ENCODE peak calls at places on chromosomes 16 and 17, in five cellular contexts. One of them, this sample, is unnamed.

GRCh38 chr17:70661342-70662222 is 492.2 kb downstream of the KCNJ2 start:
- DNase-seq in uterus: no peak
- DNase-seq in colonic mucosa: peak; percentile 57
- DNase-seq in IMR-90: peak; percentile 12
- DNase-seq in lung: peak; percentile 39
- DNase-seq in this sample: no peak

GRCh38 chr16:86685071-86685470 is 106.7 kb downstream of the FOXL1 start:
- DNase-seq in uterus: no peak
- DNase-seq in colonic mucosa: no peak
- DNase-seq in IMR-90: no peak
- DNase-seq in lung: no peak
- DNase-seq in this sample: no peak

GRCh38 chr16:56532714-56533113 is 12.9 kb upstream of the BBS2 start:
- DNase-seq in uterus: no peak
- DNase-seq in colonic mucosa: no peak
- DNase-seq in IMR-90: no peak
- DNase-seq in lung: no peak
- DNase-seq in this sample: peak; percentile 27

GRCh38 chr16:21253470-21253869 is 20.0 kb downstream of the ANKS4B start:
- DNase-seq in uterus: no peak
- DNase-seq in colonic mucosa: no peak
- DNase-seq in IMR-90: no peak
- DNase-seq in lung: no peak
- DNase-seq in this sample: peak; percentile 11

GRCh38 chr17:78568494-78569115 is 8.6 kb downstream of the DNAH17 start:
- DNase-seq in uterus: no peak
- DNase-seq in colonic mucosa: no peak
- DNase-seq in IMR-90: peak; percentile 37
- DNase-seq in lung: no peak
- DNase-seq in this sample: no peak

GRCh38 chr16:23026777-23027362 is 122.4 kb downstream of the USP31 start:
- DNase-seq in uterus: no peak
- DNase-seq in colonic mucosa: no peak
- DNase-seq in IMR-90: peak; percentile 25
- DNase-seq in lung: no peak
- DNase-seq in this sample: peak; percentile 70

GRCh38 chr16:69563605-69564580 is 1.9 kb upstream of the NFAT5 start:
- DNase-seq in uterus: no peak
- DNase-seq in colonic mucosa: peak; percentile 22
- DNase-seq in IMR-90: peak; percentile 65
- DNase-seq in lung: no peak
- DNase-seq in this sample: peak; percentile 61

GRCh38 chr17:1628856-1629646 is 417 bp upstream of the SLC43A2 start:
- DNase-seq in uterus: peak; percentile 93
- DNase-seq in colonic mucosa: peak; percentile 97
- DNase-seq in IMR-90: peak; percentile 87
- DNase-seq in lung: peak; percentile 95
- DNase-seq in this sample: peak; percentile 99

GRCh38 chr17:34542700-34543336 is 36.6 kb upstream of the TMEM132E start:
- DNase-seq in uterus: peak; percentile 17
- DNase-seq in colonic mucosa: peak; percentile 30
- DNase-seq in IMR-90: no peak
- DNase-seq in lung: no peak
- DNase-seq in this sample: peak; percentile 31

GRCh38 chr16:84461504-84462295 is 42.8 kb downstream of the MEAK7 start:
- DNase-seq in uterus: no peak
- DNase-seq in colonic mucosa: no peak
- DNase-seq in IMR-90: no peak
- DNase-seq in lung: no peak
- DNase-seq in this sample: no peak
- H3K27ac ChIP-seq in uterus: no peak overlapping the region
- H3K27ac ChIP-seq in colonic mucosa: no peak overlapping the region
- H3K27ac ChIP-seq in IMR-90: no peak overlapping the region
- H3K27ac ChIP-seq in lung: no peak overlapping the region
- H3K27ac ChIP-seq in this sample: no peak overlapping the region

DNA sequence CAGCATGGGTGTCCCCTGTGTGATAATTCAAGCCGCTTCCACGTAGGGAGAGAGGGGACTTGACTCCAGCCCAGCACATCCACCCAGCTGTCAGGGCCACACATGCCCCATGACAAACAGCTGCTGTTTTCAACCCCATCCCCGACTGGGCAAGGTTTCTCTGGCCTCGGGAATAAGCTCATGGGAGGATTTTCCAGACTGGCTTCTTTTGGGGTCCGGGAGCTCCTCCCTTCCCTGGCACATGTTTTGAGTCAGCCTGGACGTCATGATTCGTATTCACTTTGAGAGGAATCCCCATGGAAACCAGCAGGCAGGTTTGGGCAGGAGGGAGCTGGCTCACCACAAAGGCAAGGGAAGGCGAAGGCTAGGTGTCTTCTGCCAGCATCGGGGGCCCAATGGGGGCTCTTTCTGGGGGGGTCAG is 156.4 kb downstream of the CMIP start:
- DNase-seq in uterus: no peak
- DNase-seq in colonic mucosa: no peak
- DNase-seq in IMR-90: peak; percentile 72
- DNase-seq in lung: no peak
- DNase-seq in this sample: no peak
- H3K27ac ChIP-seq in uterus: peak overlapping the region; percentile 41
- H3K27ac ChIP-seq in colonic mucosa: no peak overlapping the region
- H3K27ac ChIP-seq in IMR-90: no peak overlapping the region
- H3K27ac ChIP-seq in lung: peak overlapping the region; percentile 32
- H3K27ac ChIP-seq in this sample: no peak overlapping the region

GRCh38 chr16:83806721-83807120 is 1.1 kb upstream of the HSBP1 start:
- DNase-seq in uterus: no peak
- DNase-seq in colonic mucosa: no peak
- DNase-seq in IMR-90: no peak
- DNase-seq in lung: no peak
- DNase-seq in this sample: no peak

GRCh38 chr16:83807710-83808572 is at the start of gene HSBP1:
- DNase-seq in uterus: peak; percentile 92
- DNase-seq in colonic mucosa: peak; percentile 97
- DNase-seq in IMR-90: peak; percentile 86
- DNase-seq in lung: peak; percentile 95
- DNase-seq in this sample: peak; percentile 97

GRCh38 chr16:83808573-83809014 is 816 bp downstream of the HSBP1 start:
- DNase-seq in uterus: no peak
- DNase-seq in colonic mucosa: no peak
- DNase-seq in IMR-90: no peak
- DNase-seq in lung: no peak
- DNase-seq in this sample: no peak

GRCh38 chr16:83806036-83806435 is 1.7 kb upstream of the HSBP1 start:
- DNase-seq in uterus: no peak
- DNase-seq in colonic mucosa: no peak
- DNase-seq in IMR-90: no peak
- DNase-seq in lung: no peak
- DNase-seq in this sample: no peak

DNA sequence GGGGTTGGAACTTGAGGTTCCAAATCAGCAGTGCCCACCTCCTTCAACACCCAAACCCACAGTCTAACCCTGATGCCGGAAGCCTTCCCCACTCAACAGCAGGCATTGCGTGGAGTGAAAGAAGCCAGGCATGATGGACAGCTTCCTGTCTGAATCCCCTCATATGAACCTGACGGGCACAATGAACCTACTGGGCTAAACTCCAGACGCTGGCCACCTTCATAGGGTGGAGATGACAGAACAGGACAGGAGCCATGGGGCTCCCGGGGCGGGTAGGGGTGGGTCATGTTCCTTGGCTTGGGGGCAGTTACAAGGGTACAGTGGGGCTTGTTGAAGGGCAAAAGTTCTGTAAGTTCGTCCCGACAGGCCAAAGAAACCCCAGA is 460 bp upstream of the HSBP1 start:
- DNase-seq in uterus: no peak
- DNase-seq in colonic mucosa: peak; percentile 26
- DNase-seq in IMR-90: no peak
- DNase-seq in lung: peak; percentile 35
- DNase-seq in this sample: no peak
- H3K27ac ChIP-seq in uterus: peak overlapping the region; percentile 54
- H3K27ac ChIP-seq in colonic mucosa: no peak overlapping the region
- H3K27ac ChIP-seq in IMR-90: no peak overlapping the region
- H3K27ac ChIP-seq in lung: peak overlapping the region; percentile 65
- H3K27ac ChIP-seq in this sample: no peak overlapping the region

GRCh38 chr17:39662551-39663339 is 2.4 kb upstream of the TCAP start:
- DNase-seq in uterus: no peak
- DNase-seq in colonic mucosa: peak; percentile 78
- DNase-seq in IMR-90: no peak
- DNase-seq in lung: no peak
- DNase-seq in this sample: no peak

GRCh38 chr17:39660397-39661043 is 4.6 kb upstream of the TCAP start:
- DNase-seq in uterus: no peak
- DNase-seq in colonic mucosa: no peak
- DNase-seq in IMR-90: no peak
- DNase-seq in lung: no peak
- DNase-seq in this sample: no peak

GRCh38 chr17:39661044-39661406 is 4.1 kb upstream of the TCAP start:
- DNase-seq in uterus: no peak
- DNase-seq in colonic mucosa: no peak
- DNase-seq in IMR-90: no peak
- DNase-seq in lung: no peak
- DNase-seq in this sample: no peak

GRCh38 chr17:39663340-39663687 is 1.8 kb upstream of the TCAP start:
- DNase-seq in uterus: no peak
- DNase-seq in colonic mucosa: no peak
- DNase-seq in IMR-90: no peak
- DNase-seq in lung: no peak
- DNase-seq in this sample: peak; percentile 31

DNA sequence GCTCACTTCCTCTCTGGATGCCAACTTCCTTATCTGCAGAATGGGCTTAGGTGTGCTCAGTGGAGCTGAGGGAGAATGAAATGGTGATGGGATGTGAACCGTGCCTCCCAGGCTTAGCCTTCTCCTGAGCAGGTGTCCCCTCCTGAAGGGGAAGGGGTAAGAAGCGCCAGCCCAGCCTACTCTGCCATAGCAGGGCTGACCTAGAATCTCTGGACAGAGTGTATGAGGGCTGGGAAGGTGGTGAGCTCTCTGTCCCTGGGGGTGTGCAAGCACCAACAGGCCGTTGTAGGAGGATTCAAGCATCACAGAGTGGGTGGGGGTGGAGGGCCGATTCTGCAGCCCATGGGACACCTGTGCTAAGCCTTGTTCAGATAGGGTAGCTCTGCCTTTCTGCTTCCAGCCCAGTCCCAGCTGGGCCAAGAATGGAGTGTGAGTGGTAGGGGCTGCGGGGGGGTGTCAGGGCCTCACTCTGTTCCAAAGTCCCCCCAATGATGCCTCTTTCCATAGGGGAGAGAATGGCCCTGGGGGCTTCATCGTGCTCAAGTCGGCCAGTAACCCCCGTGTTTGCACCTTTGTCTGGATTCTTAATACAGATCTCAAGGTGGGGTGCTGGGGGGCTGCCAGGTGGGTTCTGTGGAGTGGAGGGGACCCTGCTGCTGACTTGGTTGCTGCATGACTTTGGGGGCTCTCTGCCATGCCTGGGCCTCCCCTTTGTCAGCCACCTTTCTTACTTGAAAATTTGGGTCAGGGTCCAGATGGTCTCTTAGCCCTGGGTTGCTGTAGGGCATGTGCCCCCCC is 3.2 kb upstream of the TCAP start:
- DNase-seq in uterus: no peak
- DNase-seq in colonic mucosa: no peak
- DNase-seq in IMR-90: no peak
- DNase-seq in lung: no peak
- DNase-seq in this sample: no peak
- H3K27ac ChIP-seq in uterus: no peak overlapping the region
- H3K27ac ChIP-seq in colonic mucosa: peak overlapping the region; percentile 70
- H3K27ac ChIP-seq in IMR-90: no peak overlapping the region
- H3K27ac ChIP-seq in lung: peak overlapping the region; percentile 82
- H3K27ac ChIP-seq in this sample: no peak overlapping the region

GRCh38 chr17:21397341-21398050 is 21.3 kb downstream of the KCNJ12 start:
- DNase-seq in uterus: peak; percentile 74
- DNase-seq in colonic mucosa: no peak
- DNase-seq in IMR-90: peak; percentile 81
- DNase-seq in lung: no peak
- DNase-seq in this sample: no peak
- H3K27ac ChIP-seq in uterus: peak overlapping the region; percentile 82
- H3K27ac ChIP-seq in colonic mucosa: no peak overlapping the region
- H3K27ac ChIP-seq in IMR-90: peak overlapping the region; percentile 51
- H3K27ac ChIP-seq in lung: no peak overlapping the region
- H3K27ac ChIP-seq in this sample: no peak overlapping the region

GRCh38 chr17:29760771-29761682 is 138.3 kb upstream of the CORO6 start:
- DNase-seq in uterus: peak; percentile 77
- DNase-seq in colonic mucosa: peak; percentile 82
- DNase-seq in IMR-90: peak; percentile 83
- DNase-seq in lung: peak; percentile 86
- DNase-seq in this sample: peak; percentile 89

GRCh38 chr17:29764748-29765147 is 142.0 kb upstream of the CORO6 start:
- DNase-seq in uterus: no peak
- DNase-seq in colonic mucosa: no peak
- DNase-seq in IMR-90: no peak
- DNase-seq in lung: no peak
- DNase-seq in this sample: no peak

GRCh38 chr17:29766796-29767327 is 144.2 kb upstream of the CORO6 start:
- DNase-seq in uterus: no peak
- DNase-seq in colonic mucosa: no peak
- DNase-seq in IMR-90: peak; percentile 5
- DNase-seq in lung: no peak
- DNase-seq in this sample: no peak

GRCh38 chr17:29763273-29763672 is 140.6 kb upstream of the CORO6 start:
- DNase-seq in uterus: no peak
- DNase-seq in colonic mucosa: no peak
- DNase-seq in IMR-90: no peak
- DNase-seq in lung: no peak
- DNase-seq in this sample: no peak

DNA sequence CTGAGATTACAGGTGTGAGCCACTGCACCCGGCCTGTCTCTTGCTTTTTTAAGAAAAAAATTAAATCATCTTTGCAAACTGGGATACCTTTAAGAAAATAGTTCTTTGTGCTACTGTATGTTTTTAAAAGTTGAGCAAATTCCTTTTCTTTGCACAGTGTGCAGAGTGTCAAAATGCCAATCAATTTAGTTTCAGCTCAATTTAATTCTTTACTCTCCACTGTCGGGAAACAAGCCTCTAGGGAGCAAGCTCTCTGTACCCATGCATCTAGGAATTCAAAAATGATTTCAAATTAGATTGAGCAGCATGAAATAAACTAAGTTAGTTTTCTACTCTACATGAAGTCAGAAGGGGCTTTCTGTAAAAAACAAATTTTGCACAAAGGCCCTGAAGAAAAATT is 141.5 kb upstream of the CORO6 start:
- DNase-seq in uterus: no peak
- DNase-seq in colonic mucosa: no peak
- DNase-seq in IMR-90: no peak
- DNase-seq in lung: no peak
- DNase-seq in this sample: no peak
- H3K27ac ChIP-seq in uterus: no peak overlapping the region
- H3K27ac ChIP-seq in colonic mucosa: no peak overlapping the region
- H3K27ac ChIP-seq in IMR-90: no peak overlapping the region
- H3K27ac ChIP-seq in lung: no peak overlapping the region
- H3K27ac ChIP-seq in this sample: no peak overlapping the region

GRCh38 chr16:8639694-8640093 is 18.2 kb downstream of the METTL22 start:
- DNase-seq in uterus: no peak
- DNase-seq in colonic mucosa: no peak
- DNase-seq in IMR-90: no peak
- DNase-seq in lung: no peak
- DNase-seq in this sample: no peak
- H3K27ac ChIP-seq in uterus: no peak overlapping the region
- H3K27ac ChIP-seq in colonic mucosa: no peak overlapping the region
- H3K27ac ChIP-seq in IMR-90: no peak overlapping the region
- H3K27ac ChIP-seq in lung: no peak overlapping the region
- H3K27ac ChIP-seq in this sample: no peak overlapping the region

This sample was measured in mesendoderm.